ENCODE peak calls at places on chromosomes 2 and 18, in eight cellular contexts. One of them, this sample, is unnamed.

GRCh38 chr2:10721344-10722251 is at the start of gene ATP6V1C2:
- DNase-seq in NCI-H460: peak
- DNase-seq in NCI-H345: peak
- DNase-seq in substantia nigra: no peak
- DNase-seq in H54: no peak
- DNase-seq in effector CD4-positive, alpha-beta T cell: no peak
- DNase-seq in sciatic nerve: no peak
- DNase-seq in hepatic stellate cell: no peak
- DNase-seq in this sample: no peak

GRCh38 chr2:11612553-11613215 is 57.3 kb downstream of the NTSR2 start:
- DNase-seq in hepatic stellate cell: no peak
- DNase-seq in NCI-H460: no peak
- DNase-seq in H54: no peak
- DNase-seq in substantia nigra: no peak
- DNase-seq in NCI-H345: no peak
- DNase-seq in effector CD4-positive, alpha-beta T cell: no peak
- DNase-seq in sciatic nerve: no peak
- DNase-seq in this sample: no peak

GRCh38 chr2:217853301-217853881 is 149.4 kb downstream of the TNS1 start:
- DNase-seq in hepatic stellate cell: peak
- DNase-seq in NCI-H345: no peak
- DNase-seq in sciatic nerve: no peak
- DNase-seq in effector CD4-positive, alpha-beta T cell: no peak
- DNase-seq in substantia nigra: no peak
- DNase-seq in NCI-H460: no peak
- DNase-seq in H54: no peak
- DNase-seq in this sample: no peak

GRCh38 chr2:226800941-226801784 is 1.5 kb upstream of the IRS1 start:
- DNase-seq in H54: peak
- DNase-seq in NCI-H345: peak
- DNase-seq in hepatic stellate cell: peak
- DNase-seq in substantia nigra: peak
- DNase-seq in effector CD4-positive, alpha-beta T cell: peak
- DNase-seq in sciatic nerve: peak
- DNase-seq in NCI-H460: peak
- DNase-seq in this sample: peak

GRCh38 chr18:49177071-49177470 is 226.3 kb upstream of the SMAD7 start:
- DNase-seq in substantia nigra: no peak
- DNase-seq in H54: no peak
- DNase-seq in NCI-H460: no peak
- DNase-seq in NCI-H345: no peak
- DNase-seq in sciatic nerve: no peak
- DNase-seq in hepatic stellate cell: no peak
- DNase-seq in effector CD4-positive, alpha-beta T cell: no peak
- DNase-seq in this sample: no peak

GRCh38 chr2:237056271-237056875 is 29.3 kb upstream of the COPS8 start:
- DNase-seq in effector CD4-positive, alpha-beta T cell: no peak
- DNase-seq in NCI-H345: no peak
- DNase-seq in sciatic nerve: no peak
- DNase-seq in substantia nigra: no peak
- DNase-seq in NCI-H460: no peak
- DNase-seq in hepatic stellate cell: no peak
- DNase-seq in H54: no peak
- DNase-seq in this sample: no peak

GRCh38 chr18:48133675-48134251 is 203.3 kb upstream of the SMAD2 start:
- DNase-seq in H54: no peak
- DNase-seq in hepatic stellate cell: no peak
- DNase-seq in effector CD4-positive, alpha-beta T cell: no peak
- DNase-seq in sciatic nerve: no peak
- DNase-seq in NCI-H345: peak
- DNase-seq in substantia nigra: no peak
- DNase-seq in NCI-H460: no peak
- DNase-seq in this sample: no peak

GRCh38 chr18:27967938-27968803 is 208.8 kb downstream of the CDH2 start:
- DNase-seq in sciatic nerve: no peak
- DNase-seq in hepatic stellate cell: peak
- DNase-seq in NCI-H460: no peak
- DNase-seq in substantia nigra: no peak
- DNase-seq in effector CD4-positive, alpha-beta T cell: no peak
- DNase-seq in NCI-H345: no peak
- DNase-seq in H54: no peak
- DNase-seq in this sample: no peak

GRCh38 chr2:6946722-6947121 is 29.5 kb downstream of the RNF144A start:
- DNase-seq in H54: no peak
- DNase-seq in hepatic stellate cell: peak
- DNase-seq in sciatic nerve: no peak
- DNase-seq in substantia nigra: no peak
- DNase-seq in effector CD4-positive, alpha-beta T cell: no peak
- DNase-seq in NCI-H345: no peak
- DNase-seq in NCI-H460: no peak
- DNase-seq in this sample: no peak

GRCh38 chr2:1591978-1592907 is 152.1 kb downstream of the PXDN start:
- DNase-seq in effector CD4-positive, alpha-beta T cell: no peak
- DNase-seq in sciatic nerve: peak
- DNase-seq in substantia nigra: no peak
- DNase-seq in H54: no peak
- DNase-seq in hepatic stellate cell: peak
- DNase-seq in NCI-H345: no peak
- DNase-seq in NCI-H460: no peak
- DNase-seq in this sample: no peak

GRCh38 chr2:5696741-5697521 is 4.7 kb downstream of the SOX11 start:
- DNase-seq in NCI-H460: no peak
- DNase-seq in H54: no peak
- DNase-seq in NCI-H345: peak
- DNase-seq in effector CD4-positive, alpha-beta T cell: no peak
- DNase-seq in sciatic nerve: no peak
- DNase-seq in substantia nigra: no peak
- DNase-seq in hepatic stellate cell: no peak
- DNase-seq in this sample: no peak

GRCh38 chr18:10140928-10141327 is 227.1 kb downstream of the VAPA start:
- DNase-seq in effector CD4-positive, alpha-beta T cell: no peak
- DNase-seq in NCI-H345: no peak
- DNase-seq in substantia nigra: no peak
- DNase-seq in NCI-H460: no peak
- DNase-seq in H54: no peak
- DNase-seq in hepatic stellate cell: no peak
- DNase-seq in sciatic nerve: no peak
- DNase-seq in this sample: no peak

GRCh38 chr2:161427413-161428239 is 11.5 kb downstream of the TBR1 start:
- DNase-seq in hepatic stellate cell: no peak
- DNase-seq in substantia nigra: no peak
- DNase-seq in sciatic nerve: no peak
- DNase-seq in NCI-H460: no peak
- DNase-seq in H54: no peak
- DNase-seq in effector CD4-positive, alpha-beta T cell: no peak
- DNase-seq in NCI-H345: no peak
- DNase-seq in this sample: no peak

GRCh38 chr2:3033315-3033714 is 344.3 kb downstream of the EIPR1 start:
- DNase-seq in hepatic stellate cell: no peak
- DNase-seq in substantia nigra: no peak
- DNase-seq in H54: no peak
- DNase-seq in effector CD4-positive, alpha-beta T cell: no peak
- DNase-seq in sciatic nerve: no peak
- DNase-seq in NCI-H460: no peak
- DNase-seq in NCI-H345: no peak
- DNase-seq in this sample: no peak

GRCh38 chr2:48124592-48124991 is 218.3 kb upstream of the FBXO11 start:
- DNase-seq in sciatic nerve: no peak
- DNase-seq in NCI-H345: no peak
- DNase-seq in H54: no peak
- DNase-seq in substantia nigra: no peak
- DNase-seq in hepatic stellate cell: no peak
- DNase-seq in NCI-H460: no peak
- DNase-seq in effector CD4-positive, alpha-beta T cell: no peak
- DNase-seq in this sample: no peak

GRCh38 chr2:119223521-119224390 is at the start of gene STEAP3:
- DNase-seq in sciatic nerve: peak
- DNase-seq in substantia nigra: peak
- DNase-seq in NCI-H345: peak
- DNase-seq in effector CD4-positive, alpha-beta T cell: no peak
- DNase-seq in NCI-H460: peak
- DNase-seq in hepatic stellate cell: peak
- DNase-seq in H54: peak
- DNase-seq in this sample: no peak

GRCh38 chr2:64699712-64700111 is 46.0 kb upstream of the SERTAD2 start:
- DNase-seq in NCI-H460: no peak
- DNase-seq in effector CD4-positive, alpha-beta T cell: no peak
- DNase-seq in substantia nigra: no peak
- DNase-seq in NCI-H345: no peak
- DNase-seq in hepatic stellate cell: no peak
- DNase-seq in sciatic nerve: no peak
- DNase-seq in H54: no peak
- DNase-seq in this sample: no peak

GRCh38 chr2:225570000-225570399 is 170.5 kb downstream of the NYAP2 start:
- DNase-seq in hepatic stellate cell: no peak
- DNase-seq in sciatic nerve: no peak
- DNase-seq in NCI-H460: no peak
- DNase-seq in NCI-H345: no peak
- DNase-seq in substantia nigra: no peak
- DNase-seq in effector CD4-positive, alpha-beta T cell: no peak
- DNase-seq in H54: no peak
- DNase-seq in this sample: no peak

GRCh38 chr2:20439503-20439902 is 7.4 kb upstream of the RHOB start:
- DNase-seq in NCI-H345: no peak
- DNase-seq in sciatic nerve: no peak
- DNase-seq in NCI-H460: no peak
- DNase-seq in hepatic stellate cell: no peak
- DNase-seq in substantia nigra: no peak
- DNase-seq in H54: no peak
- DNase-seq in effector CD4-positive, alpha-beta T cell: no peak
- DNase-seq in this sample: no peak

GRCh38 chr2:134348239-134348638 is 94.4 kb downstream of the MGAT5 start:
- DNase-seq in NCI-H460: no peak
- DNase-seq in sciatic nerve: no peak
- DNase-seq in hepatic stellate cell: no peak
- DNase-seq in H54: no peak
- DNase-seq in substantia nigra: no peak
- DNase-seq in effector CD4-positive, alpha-beta T cell: no peak
- DNase-seq in NCI-H345: no peak
- DNase-seq in this sample: no peak

GRCh38 chr2:199589303-199589702 is 131.6 kb upstream of the SATB2 start:
- DNase-seq in effector CD4-positive, alpha-beta T cell: no peak
- DNase-seq in substantia nigra: no peak
- DNase-seq in NCI-H345: no peak
- DNase-seq in H54: no peak
- DNase-seq in hepatic stellate cell: no peak
- DNase-seq in sciatic nerve: no peak
- DNase-seq in NCI-H460: no peak
- DNase-seq in this sample: no peak

GRCh38 chr18:60145776-60146175 is 226.8 kb downstream of the MC4R start:
- DNase-seq in NCI-H460: no peak
- DNase-seq in NCI-H345: no peak
- DNase-seq in effector CD4-positive, alpha-beta T cell: no peak
- DNase-seq in H54: no peak
- DNase-seq in substantia nigra: no peak
- DNase-seq in hepatic stellate cell: no peak
- DNase-seq in sciatic nerve: no peak
- DNase-seq in this sample: no peak

GRCh38 chr2:196591621-196592022 is 47.9 kb upstream of the CCDC150 start:
- DNase-seq in hepatic stellate cell: no peak
- DNase-seq in effector CD4-positive, alpha-beta T cell: no peak
- DNase-seq in NCI-H460: no peak
- DNase-seq in substantia nigra: no peak
- DNase-seq in sciatic nerve: no peak
- DNase-seq in NCI-H345: peak
- DNase-seq in H54: no peak
- DNase-seq in this sample: no peak

GRCh38 chr2:120703330-120703994 is 32.2 kb upstream of the GLI2 start:
- DNase-seq in effector CD4-positive, alpha-beta T cell: no peak
- DNase-seq in sciatic nerve: no peak
- DNase-seq in H54: peak
- DNase-seq in hepatic stellate cell: peak
- DNase-seq in NCI-H460: peak
- DNase-seq in NCI-H345: no peak
- DNase-seq in substantia nigra: no peak
- DNase-seq in this sample: no peak

GRCh38 chr18:31399336-31400032 is 22.9 kb downstream of the DSG4 start:
- DNase-seq in NCI-H345: no peak
- DNase-seq in NCI-H460: no peak
- DNase-seq in hepatic stellate cell: no peak
- DNase-seq in substantia nigra: no peak
- DNase-seq in effector CD4-positive, alpha-beta T cell: no peak
- DNase-seq in H54: no peak
- DNase-seq in sciatic nerve: no peak
- DNase-seq in this sample: no peak

GRCh38 chr2:241986836-241987641 is 117.5 kb downstream of the RTP5 start:
- DNase-seq in substantia nigra: no peak
- DNase-seq in effector CD4-positive, alpha-beta T cell: no peak
- DNase-seq in sciatic nerve: peak
- DNase-seq in NCI-H460: no peak
- DNase-seq in hepatic stellate cell: no peak
- DNase-seq in H54: no peak
- DNase-seq in NCI-H345: no peak
- DNase-seq in this sample: no peak

GRCh38 chr18:10086458-10086857 is 172.6 kb downstream of the VAPA start:
- DNase-seq in NCI-H460: no peak
- DNase-seq in hepatic stellate cell: no peak
- DNase-seq in effector CD4-positive, alpha-beta T cell: no peak
- DNase-seq in H54: no peak
- DNase-seq in substantia nigra: no peak
- DNase-seq in NCI-H345: no peak
- DNase-seq in sciatic nerve: no peak
- DNase-seq in this sample: no peak

GRCh38 chr2:191680639-191681038 is 2.7 kb downstream of the NABP1 start:
- DNase-seq in hepatic stellate cell: no peak
- DNase-seq in effector CD4-positive, alpha-beta T cell: no peak
- DNase-seq in NCI-H345: no peak
- DNase-seq in H54: no peak
- DNase-seq in NCI-H460: no peak
- DNase-seq in substantia nigra: no peak
- DNase-seq in sciatic nerve: no peak
- DNase-seq in this sample: no peak

GRCh38 chr18:10908760-10909159 is 240.6 kb downstream of the PIEZO2 start:
- DNase-seq in H54: no peak
- DNase-seq in hepatic stellate cell: no peak
- DNase-seq in effector CD4-positive, alpha-beta T cell: no peak
- DNase-seq in NCI-H345: no peak
- DNase-seq in substantia nigra: no peak
- DNase-seq in sciatic nerve: no peak
- DNase-seq in NCI-H460: no peak
- DNase-seq in this sample: no peak

GRCh38 chr2:215797676-215798075 is 215.7 kb downstream of the MREG start:
- DNase-seq in NCI-H345: no peak
- DNase-seq in NCI-H460: no peak
- DNase-seq in effector CD4-positive, alpha-beta T cell: no peak
- DNase-seq in substantia nigra: no peak
- DNase-seq in sciatic nerve: no peak
- DNase-seq in hepatic stellate cell: no peak
- DNase-seq in H54: no peak
- DNase-seq in this sample: no peak

GRCh38 chr2:146927080-146927714 is 917.6 kb upstream of the ACVR2A start:
- DNase-seq in sciatic nerve: peak
- DNase-seq in hepatic stellate cell: peak
- DNase-seq in NCI-H460: peak
- DNase-seq in substantia nigra: peak
- DNase-seq in NCI-H345: peak
- DNase-seq in effector CD4-positive, alpha-beta T cell: no peak
- DNase-seq in H54: peak
- DNase-seq in this sample: no peak

GRCh38 chr2:10400568-10400977 is 47.6 kb downstream of the ODC1 start:
- DNase-seq in sciatic nerve: peak
- DNase-seq in NCI-H345: no peak
- DNase-seq in hepatic stellate cell: no peak
- DNase-seq in NCI-H460: no peak
- DNase-seq in effector CD4-positive, alpha-beta T cell: no peak
- DNase-seq in H54: no peak
- DNase-seq in substantia nigra: no peak
- DNase-seq in this sample: no peak

GRCh38 chr2:217356795-217357194 is 496.9 kb upstream of the TNP1 start:
- DNase-seq in H54: no peak
- DNase-seq in NCI-H460: no peak
- DNase-seq in NCI-H345: no peak
- DNase-seq in substantia nigra: peak
- DNase-seq in sciatic nerve: peak
- DNase-seq in effector CD4-positive, alpha-beta T cell: no peak
- DNase-seq in hepatic stellate cell: peak
- DNase-seq in this sample: no peak

GRCh38 chr18:58562999-58563667 is 65.8 kb downstream of the ALPK2 start:
- DNase-seq in H54: no peak
- DNase-seq in hepatic stellate cell: no peak
- DNase-seq in NCI-H460: no peak
- DNase-seq in NCI-H345: no peak
- DNase-seq in sciatic nerve: no peak
- DNase-seq in effector CD4-positive, alpha-beta T cell: no peak
- DNase-seq in substantia nigra: no peak
- DNase-seq in this sample: no peak